ENCODE peak calls at places on chromosome 6, in four cellular contexts. A is activated CD4-positive, alpha-beta T cell treated with anti-CD3 and anti-CD28 coated beads, Interleukin-2, amount 50 U/mL, for 4 hours; E is cardiac fibroblast; F is anterior cingulate cortex. Q is an unnamed sample.

GRCh38 chr6:162621246-162621645 is 106.3 kb downstream of the PRKN start:
- DNase-seq in A (no peak), E (no peak), F (no peak), Q (no peak)

GRCh38 chr6:145749632-145750031 is 14.3 kb upstream of the EPM2A start:
- DNase-seq in A (no peak), E (peak), F (no peak), Q (no peak)

GRCh38 chr6:157518399-157519250 is 137.6 kb downstream of the ZDHHC14 start:
- DNase-seq in A (no peak), E (peak), F (no peak), Q (no peak)

GRCh38 chr6:56440551-56440981 is 193.2 kb upstream of the COL21A1 start:
- DNase-seq in A (no peak), E (peak), F (no peak), Q (no peak)

GRCh38 chr6:88074791-88075190 is 27.1 kb downstream of the SPACA1 start:
- DNase-seq in A (no peak), E (no peak), F (no peak), Q (no peak)

GRCh38 chr6:81049425-81050042 is 702.9 kb downstream of the TENT5A start:
- DNase-seq in A (no peak), E (peak), F (no peak), Q (no peak)

GRCh38 chr6:167827588-167828324 is 1.0 kb downstream of the AFDN start:
- DNase-seq in A (no peak), E (peak), F (peak), Q (peak)

GRCh38 chr6:34073504-34073903 is 72.4 kb downstream of the GRM4 start:
- DNase-seq in A (no peak), E (no peak), F (no peak), Q (no peak)

GRCh38 chr6:79011940-79012339 is 66.1 kb downstream of the PHIP start:
- DNase-seq in A (no peak), E (no peak), F (no peak), Q (no peak)

GRCh38 chr6:23533954-23534725 is 591.9 kb upstream of the NRSN1 start:
- DNase-seq in A (no peak), E (peak), F (no peak), Q (no peak)

GRCh38 chr6:80482056-80482455 is 375.6 kb downstream of the BCKDHB start:
- DNase-seq in A (no peak), E (no peak), F (no peak), Q (no peak)

GRCh38 chr6:108557494-108558371 is 3.0 kb upstream of the FOXO3 start:
- DNase-seq in A (peak), E (peak), F (peak), Q (peak)

GRCh38 chr6:91720323-91720722 is 1133.5 kb upstream of the MAP3K7 start:
- DNase-seq in A (no peak), E (no peak), F (no peak), Q (no peak)

GRCh38 chr6:166173292-166173951 is 5.8 kb upstream of the TBXT start:
- DNase-seq in A (no peak), E (peak), F (no peak), Q (no peak)

GRCh38 chr6:165010556-165011535 is 298.6 kb downstream of the C6orf118 start:
- DNase-seq in A (no peak), E (no peak), F (no peak), Q (no peak)

GRCh38 chr6:15763827-15764226 is 101.0 kb upstream of the DTNBP1 start:
- DNase-seq in A (no peak), E (peak), F (no peak), Q (no peak)

GRCh38 chr6:52507557-52508260 is 69.2 kb downstream of the TRAM2 start:
- DNase-seq in A (no peak), E (peak), F (no peak), Q (no peak)

GRCh38 chr6:43705996-43706395 is 18.4 kb upstream of the MRPS18A start:
- DNase-seq in A (no peak), E (peak), F (no peak), Q (peak)

Q was measured in GM06990.